ENCODE peak calls at places on chromosome 17, in four cellular contexts. F, W, B and N are unnamed samples.

GRCh38 chr17:49616086-49616485 is 40.4 kb downstream of the NXPH3 start:
- DNase-seq in F (no peak), W (peak; percentile 25), B (no peak), N (no peak)

GRCh38 chr17:29612404-29613370 is 10.0 kb downstream of the CORO6 start:
- DNase-seq in F (no peak), W (no peak), B (no peak), N (peak; percentile 55)

GRCh38 chr17:65696739-65697394 is 135.4 kb upstream of the AXIN2 start:
- DNase-seq in F (peak; percentile 65), W (peak; percentile 37), B (no peak), N (no peak)

GRCh38 chr17:45013021-45013997 is 38.1 kb downstream of the DCAKD start:
- DNase-seq in F (no peak), W (peak; percentile 25), B (no peak), N (peak; percentile 63)

GRCh38 chr17:72237223-72237622 is 116.4 kb downstream of the SOX9 start:
- DNase-seq in F (no peak), W (no peak), B (no peak), N (peak; percentile 53)

GRCh38 chr17:47267354-47267828 is 13.8 kb downstream of the ITGB3 start:
- DNase-seq in F (peak; percentile 94), W (peak; percentile 34), B (no peak), N (no peak)

GRCh38 chr17:46002311-46002972 is 3.4 kb downstream of the STH start:
- DNase-seq in F (peak; percentile 51), W (peak; percentile 74), B (peak; percentile 36), N (peak; percentile 86)

GRCh38 chr17:65660947-65661346 is 99.5 kb upstream of the AXIN2 start:
- DNase-seq in F (peak; percentile 70), W (no peak), B (no peak), N (no peak)

GRCh38 chr17:10087333-10087732 is 111.1 kb downstream of the GAS7 start:
- DNase-seq in F (no peak), W (no peak), B (no peak), N (no peak)

GRCh38 chr17:3645310-3645709 is 8.8 kb downstream of the CTNS start:
- DNase-seq in F (no peak), W (no peak), B (no peak), N (no peak)

GRCh38 chr17:2909853-2910234 is 113.6 kb downstream of the RAP1GAP2 start:
- DNase-seq in F (no peak), W (no peak), B (no peak), N (no peak)

GRCh38 chr17:17141860-17142552 is 64.1 kb downstream of the PLD6 start:
- DNase-seq in F (peak; percentile 50), W (peak; percentile 47), B (no peak), N (peak; percentile 80)

GRCh38 chr17:66829386-66829864 is 5.5 kb upstream of the CACNG5 start:
- DNase-seq in F (peak; percentile 73), W (peak; percentile 87), B (peak; percentile 41), N (peak; percentile 89)

GRCh38 chr17:39642675-39643074 is 5.7 kb downstream of the STARD3 start:
- DNase-seq in F (no peak), W (no peak), B (no peak), N (no peak)

GRCh38 chr17:39640493-39641118 is 3.7 kb downstream of the STARD3 start:
- DNase-seq in F (no peak), W (no peak), B (no peak), N (no peak)

GRCh38 chr17:39641119-39641496 is 4.2 kb downstream of the STARD3 start:
- DNase-seq in F (no peak), W (no peak), B (no peak), N (no peak)

GRCh38 chr17:39643271-39643670 is 6.3 kb downstream of the STARD3 start:
- DNase-seq in F (peak; percentile 34), W (no peak), B (no peak), N (no peak)

GRCh38 chr17:39641883-39642282 is 4.9 kb downstream of the STARD3 start:
- DNase-seq in F (no peak), W (no peak), B (no peak), N (no peak)
- H3K56ac ChIP-seq in F (no peak overlapping the region), W (no peak overlapping the region), B (no peak overlapping the region), N (no peak overlapping the region)

GRCh38 chr17:78168906-78169793 is 769 bp downstream of the SYNGR2 start:
- DNase-seq in F (peak; percentile 33), W (peak; percentile 67), B (no peak), N (peak; percentile 88)
- H3K9ac ChIP-seq in F (no peak overlapping the region), W (peak overlapping the region; percentile 70), B (no peak overlapping the region), N (no peak overlapping the region)

GRCh38 chr17:21157586-21158370 is 31.0 kb downstream of the DHRS7B start:
- DNase-seq in F (no peak), W (no peak), B (no peak), N (no peak)
- H3K56ac ChIP-seq in F (no peak overlapping the region), W (no peak overlapping the region), B (no peak overlapping the region), N (no peak overlapping the region)

DNA sequence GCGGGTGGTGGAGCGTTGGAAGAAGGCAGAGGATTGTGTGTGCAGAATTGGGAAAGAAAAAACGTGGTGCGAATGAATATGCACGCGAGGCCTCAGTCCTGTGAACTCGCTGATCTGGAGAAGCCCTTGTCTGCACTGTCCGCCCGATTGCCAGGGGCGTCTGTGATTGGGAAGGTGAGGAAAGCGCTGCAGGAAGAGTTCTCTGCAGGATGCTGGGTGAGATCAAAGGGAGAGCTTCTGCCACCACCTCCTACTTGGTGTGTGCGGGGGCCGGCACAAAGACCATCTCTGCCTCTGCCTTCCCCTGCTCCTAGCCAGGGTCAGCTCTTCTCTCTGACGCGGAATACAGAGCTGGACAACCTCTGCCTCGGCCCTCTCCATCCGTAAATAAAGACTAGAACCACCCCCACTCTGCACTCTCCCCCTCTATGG is 841 bp upstream of the RAB5C start:
- DNase-seq in F (no peak), W (peak; percentile 84), B (no peak), N (peak; percentile 79)
- H3K9ac ChIP-seq in F (peak overlapping the region; percentile 8), W (peak overlapping the region; percentile 66), B (peak overlapping the region; percentile 73), N (peak overlapping the region; percentile 58)

GRCh38 chr17:43024407-43025289 is at the start of gene RND2:
- DNase-seq in F (peak; percentile 96), W (peak; percentile 99), B (peak; percentile 93), N (peak; percentile 99)

GRCh38 chr17:43019418-43019817 is 2.8 kb downstream of the VAT1 start:
- DNase-seq in F (no peak), W (no peak), B (no peak), N (no peak)

GRCh38 chr17:43020789-43021738 is 1.1 kb downstream of the VAT1 start:
- DNase-seq in F (peak; percentile 50), W (peak; percentile 93), B (no peak), N (peak; percentile 82)

GRCh38 chr17:43020030-43020621 is 2.1 kb downstream of the VAT1 start:
- DNase-seq in F (no peak), W (peak; percentile 81), B (no peak), N (peak; percentile 41)

DNA sequence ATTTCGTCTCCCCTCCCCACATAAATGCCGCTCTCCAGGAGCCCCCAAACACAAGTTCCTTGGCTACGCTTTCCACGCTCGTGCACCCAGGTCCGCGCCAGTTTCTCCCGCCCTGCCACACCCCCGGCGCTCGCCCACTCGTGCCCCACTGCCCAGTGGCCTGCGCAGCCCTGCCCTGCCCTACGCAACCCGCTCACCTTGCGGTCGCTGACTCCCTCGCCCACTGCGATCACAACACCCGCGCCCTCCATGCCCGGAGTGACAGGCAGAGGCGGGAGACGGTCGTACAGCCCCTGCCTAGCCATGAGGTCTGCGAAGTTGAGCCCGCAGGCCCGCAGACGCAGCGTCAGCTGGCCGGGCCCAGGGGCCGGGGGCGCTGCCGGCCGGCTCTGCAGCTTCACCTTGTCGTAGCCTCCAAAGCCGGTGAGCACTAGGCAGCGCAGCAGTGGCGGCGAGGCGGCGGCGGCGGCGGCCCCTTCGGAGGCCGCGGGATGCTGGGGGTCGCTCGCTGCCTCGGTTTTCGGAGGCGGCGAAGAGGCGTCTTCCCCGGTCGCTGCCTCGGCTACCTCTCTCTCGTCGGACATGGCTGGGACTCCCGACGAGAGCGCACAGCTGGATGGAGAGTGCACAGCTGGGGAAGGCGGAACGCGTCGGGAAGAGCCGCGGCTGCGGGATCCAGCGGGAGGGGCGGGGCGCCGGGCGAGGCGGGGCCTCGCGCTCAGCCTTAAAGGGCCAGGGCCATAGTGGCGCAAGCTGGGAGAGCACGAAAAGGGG is at the start of gene VAT1:
- DNase-seq in F (peak; percentile 63), W (peak; percentile 89), B (no peak), N (peak; percentile 94)
- H3K56ac ChIP-seq in F (no peak within 1 kb of the TSS), W (peak within 1 kb of the TSS; percentile 99), B (peak within 1 kb of the TSS; percentile 52), N (no peak within 1 kb of the TSS)

GRCh38 chr17:38958756-38959155 is 8.4 kb downstream of the FBXO47 start:
- DNase-seq in F (peak; percentile 68), W (no peak), B (no peak), N (no peak)

GRCh38 chr17:38960402-38960801 is 6.8 kb downstream of the FBXO47 start:
- DNase-seq in F (no peak), W (no peak), B (no peak), N (no peak)

GRCh38 chr17:38959508-38959907 is 7.7 kb downstream of the FBXO47 start:
- DNase-seq in F (no peak), W (no peak), B (no peak), N (no peak)

GRCh38 chr17:38958326-38958725 is 8.9 kb downstream of the FBXO47 start:
- DNase-seq in F (peak; percentile 67), W (no peak), B (no peak), N (no peak)
- H3K9ac ChIP-seq in F (peak overlapping the region; percentile 72), W (no peak overlapping the region), B (no peak overlapping the region), N (no peak overlapping the region)

DNA sequence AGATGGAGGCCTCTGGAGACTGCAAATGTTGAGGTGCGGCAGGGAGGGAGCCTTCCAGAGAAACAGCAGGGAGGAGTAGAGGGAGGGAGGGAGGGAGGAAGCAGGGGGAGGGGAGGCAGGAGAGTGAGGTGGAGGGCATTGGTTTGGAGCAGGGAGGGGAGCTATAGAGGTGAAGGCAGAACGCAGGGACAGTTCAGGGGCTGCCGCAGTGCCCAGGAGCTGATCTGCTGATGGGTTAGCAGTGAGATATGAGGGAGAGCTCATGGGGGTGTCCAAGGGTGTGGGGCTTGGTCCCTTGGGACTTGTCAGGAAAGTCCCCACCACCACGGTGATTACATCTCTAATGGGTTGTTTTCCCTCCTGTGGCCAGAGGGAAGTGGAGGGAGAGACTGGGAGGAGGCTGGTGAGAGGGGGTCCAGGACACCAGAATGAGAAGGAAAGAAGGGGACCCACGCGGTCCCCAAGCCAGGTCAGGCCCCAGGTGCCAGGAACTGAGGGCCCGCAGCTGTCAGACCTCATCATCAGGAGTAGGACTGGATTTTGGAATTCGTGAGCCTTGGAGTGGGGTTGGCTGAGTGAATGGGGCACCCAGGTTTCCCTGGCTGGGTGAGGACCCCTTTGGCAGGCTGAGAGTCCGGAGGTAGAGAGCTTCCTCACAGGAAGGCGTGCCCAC is 11.2 kb downstream of the CA4 start:
- DNase-seq in F (no peak), W (no peak), B (no peak), N (peak; percentile 77)
- H3K56ac ChIP-seq in F (no peak overlapping the region), W (peak overlapping the region; percentile 1), B (no peak overlapping the region), N (no peak overlapping the region)